ENCODE peak calls at places on chromosomes 16 and 17, in ten cellular contexts. T is small intestine; Y is stimulated activated CD8-positive, alpha-beta memory T cell treated with anti-CD3 and anti-CD28 coated beads, Interleukin-15, amount 100 ng/mL, for 24 hours; X is NCI-H1092 treated with DMSO at 0.1 percent for 48 hours; P is GM04503; K is right atrium auricular region; V is NCI-H1105; M is T-helper 9 cell; S is psoas muscle; A is NCI-H2081. J is an unnamed sample.

GRCh38 chr17:48358203-48358602 is 71.8 kb downstream of the SKAP1 start:
- DNase-seq in T (no peak), Y (no peak), X (no peak), P (no peak), K (no peak), V (no peak), M (no peak), S (no peak), A (no peak), J (no peak)

GRCh38 chr16:11138026-11138768 is 117.8 kb downstream of the SOCS1 start:
- DNase-seq in T (no peak), Y (no peak), X (no peak), P (no peak), K (no peak), V (no peak), M (no peak), S (no peak), A (no peak), J (no peak)

GRCh38 chr17:76138234-76138895 is 2.7 kb downstream of the FOXJ1 start:
- DNase-seq in T (no peak), Y (no peak), X (peak), P (no peak), K (no peak), V (peak), M (no peak), S (peak), A (peak), J (no peak)

GRCh38 chr17:66915204-66915611 is 49.3 kb upstream of the CACNG4 start:
- DNase-seq in T (peak), Y (no peak), X (peak), P (no peak), K (no peak), V (peak), M (no peak), S (peak), A (peak), J (peak)

GRCh38 chr17:80605326-80606066 is 60.9 kb downstream of the RPTOR start:
- DNase-seq in T (peak), Y (no peak), X (no peak), P (no peak), K (no peak), V (no peak), M (no peak), S (no peak), A (no peak), J (no peak)

GRCh38 chr17:50111687-50112655 is 16.8 kb downstream of the PDK2 start:
- DNase-seq in T (peak), Y (no peak), X (no peak), P (no peak), K (peak), V (no peak), M (no peak), S (peak), A (no peak), J (no peak)

GRCh38 chr17:688100-688989 is 26.3 kb downstream of the VPS53 start:
- DNase-seq in T (no peak), Y (no peak), X (no peak), P (no peak), K (no peak), V (no peak), M (no peak), S (no peak), A (no peak), J (no peak)

GRCh38 chr16:56933828-56934598 is 2.1 kb downstream of the HERPUD1 start:
- DNase-seq in T (no peak), Y (no peak), X (no peak), P (no peak), K (no peak), V (no peak), M (no peak), S (no peak), A (peak), J (no peak)

GRCh38 chr16:75911896-75912295 is 185.6 kb upstream of the CPHXL start:
- DNase-seq in T (no peak), Y (no peak), X (no peak), P (no peak), K (no peak), V (no peak), M (no peak), S (no peak), A (no peak), J (no peak)

GRCh38 chr17:58329808-58330543 is 1.4 kb upstream of the TSPOAP1 start:
- DNase-seq in T (no peak), Y (no peak), X (no peak), P (no peak), K (no peak), V (no peak), M (no peak), S (no peak), A (no peak), J (no peak)

GRCh38 chr16:57061084-57061905 is 31.1 kb upstream of the CPNE2 start:
- DNase-seq in T (no peak), Y (no peak), X (no peak), P (peak), K (peak), V (no peak), M (no peak), S (peak), A (no peak), J (no peak)

GRCh38 chr16:85623997-85624601 is 11.0 kb downstream of the GSE1 start:
- DNase-seq in T (no peak), Y (no peak), X (no peak), P (no peak), K (no peak), V (no peak), M (no peak), S (no peak), A (no peak), J (no peak)

GRCh38 chr17:48719642-48720262 is 2.6 kb downstream of the PRAC1 start:
- DNase-seq in T (no peak), Y (no peak), X (no peak), P (no peak), K (no peak), V (no peak), M (no peak), S (no peak), A (no peak), J (no peak)

GRCh38 chr17:42676424-42677011 is at the start of gene PLEKHH3:
- DNase-seq in T (no peak), Y (no peak), X (peak), P (no peak), K (no peak), V (peak), M (no peak), S (no peak), A (peak), J (no peak)

J was measured in NCI-H1930.